ENCODE peak calls at places on chromosomes 6 and 20, in seven cellular contexts. W is lung microvascular endothelial cell, R is NCI-H748 treated with DMSO at 0.1 percent for 48 hours, H is amniotic epithelial cell, G is stomach, O is head of caudate nucleus, B is glutamatergic neuron. M is an unnamed sample.

GRCh38 chr6:55998586-55998985 is 123.2 kb upstream of the BMP5 start:
- DNase-seq in W (no peak), R (no peak), H (no peak), G (no peak), O (no peak), B (no peak), M (no peak)

GRCh38 chr6:72464791-72465691 is 156.8 kb upstream of the KCNQ5 start:
- DNase-seq in W (no peak), R (no peak), H (peak), G (no peak), O (no peak), B (no peak), M (no peak)

GRCh38 chr6:153210083-153210482 is 79.0 kb upstream of the RGS17 start:
- DNase-seq in W (no peak), R (no peak), H (peak), G (no peak), O (no peak), B (no peak), M (no peak)

GRCh38 chr6:144286503-144287393 is 1.6 kb downstream of the UTRN start:
- DNase-seq in W (peak), R (peak), H (peak), G (peak), O (peak), B (peak), M (no peak)

GRCh38 chr6:16136536-16137450 is 7.9 kb downstream of the MYLIP start:
- DNase-seq in W (peak), R (no peak), H (peak), G (peak), O (no peak), B (no peak), M (no peak)

GRCh38 chr6:152293404-152293803 is 343.8 kb downstream of the SYNE1 start:
- DNase-seq in W (no peak), R (no peak), H (no peak), G (peak), O (no peak), B (peak), M (no peak)

GRCh38 chr6:19697744-19698290 is 139.4 kb upstream of the ID4 start:
- DNase-seq in W (no peak), R (no peak), H (peak), G (no peak), O (no peak), B (no peak), M (no peak)

GRCh38 chr20:37095108-37095608 is 639 bp downstream of the RBL1 start:
- DNase-seq in W (peak), R (no peak), H (no peak), G (no peak), O (no peak), B (no peak), M (no peak)

GRCh38 chr6:16257999-16258708 is 19.8 kb downstream of the GMPR start:
- DNase-seq in W (no peak), R (no peak), H (no peak), G (no peak), O (no peak), B (no peak), M (no peak)

GRCh38 chr20:53078761-53079482 is 106.8 kb downstream of the TSHZ2 start:
- DNase-seq in W (no peak), R (no peak), H (no peak), G (no peak), O (no peak), B (no peak), M (no peak)

GRCh38 chr6:10719386-10720228 is 3.3 kb upstream of the TMEM14C start:
- DNase-seq in W (peak), R (peak), H (no peak), G (no peak), O (no peak), B (no peak), M (no peak)

GRCh38 chr6:157599191-157599590 is 218.2 kb downstream of the ZDHHC14 start:
- DNase-seq in W (no peak), R (no peak), H (no peak), G (no peak), O (no peak), B (no peak), M (no peak)

GRCh38 chr20:12166053-12166717 is 248.5 kb downstream of the BTBD3 start:
- DNase-seq in W (no peak), R (no peak), H (peak), G (no peak), O (no peak), B (no peak), M (no peak)

GRCh38 chr6:154382707-154383106 is 26.1 kb upstream of the IPCEF1 start:
- DNase-seq in W (no peak), R (no peak), H (peak), G (peak), O (no peak), B (no peak), M (no peak)

GRCh38 chr6:156980515-156980914 is 203.3 kb downstream of the ARID1B start:
- DNase-seq in W (no peak), R (peak), H (no peak), G (no peak), O (no peak), B (peak), M (no peak)

GRCh38 chr6:170423030-170423429 is 116.5 kb downstream of the FAM120B start:
- DNase-seq in W (no peak), R (no peak), H (no peak), G (no peak), O (no peak), B (peak), M (no peak)

GRCh38 chr20:270517-270916 is 13.0 kb downstream of the DEFB132 start:
- DNase-seq in W (no peak), R (no peak), H (no peak), G (no peak), O (no peak), B (no peak), M (no peak)

GRCh38 chr6:69957990-69958559 is 91.7 kb downstream of the COL19A1 start:
- DNase-seq in W (no peak), R (no peak), H (no peak), G (no peak), O (no peak), B (no peak), M (no peak)

GRCh38 chr20:2955257-2955950 is 82.1 kb downstream of the PTPRA start:
- DNase-seq in W (no peak), R (no peak), H (no peak), G (no peak), O (no peak), B (no peak), M (peak)

GRCh38 chr20:18943542-18943941 is 130.0 kb downstream of the SCP2D1 start:
- DNase-seq in W (no peak), R (no peak), H (no peak), G (no peak), O (no peak), B (no peak), M (no peak)

GRCh38 chr6:128432394-128432793 is 88.0 kb downstream of the PTPRK start:
- DNase-seq in W (peak), R (no peak), H (peak), G (no peak), O (no peak), B (no peak), M (no peak)

GRCh38 chr6:158286413-158286812 is 25.9 kb upstream of the TULP4 start:
- DNase-seq in W (peak), R (no peak), H (no peak), G (no peak), O (no peak), B (no peak), M (no peak)

GRCh38 chr6:45864651-45865050 is 151.0 kb downstream of the CLIC5 start:
- DNase-seq in W (no peak), R (no peak), H (no peak), G (no peak), O (no peak), B (no peak), M (no peak)

GRCh38 chr6:162416845-162417537 is 310.6 kb downstream of the PRKN start:
- DNase-seq in W (no peak), R (no peak), H (no peak), G (no peak), O (no peak), B (peak), M (no peak)

GRCh38 chr20:16580127-16580526 is 6.9 kb upstream of the KIF16B start:
- DNase-seq in W (no peak), R (peak), H (peak), G (no peak), O (no peak), B (peak), M (no peak)

GRCh38 chr6:119096683-119097310 is 18.3 kb upstream of the FAM184A start:
- DNase-seq in W (no peak), R (no peak), H (peak), G (no peak), O (peak), B (no peak), M (peak)

GRCh38 chr6:124661231-124661630 is 301.0 kb upstream of the RNF217 start:
- DNase-seq in W (no peak), R (no peak), H (no peak), G (no peak), O (no peak), B (no peak), M (no peak)

M was measured in putamen.